ENCODE peak calls at places on chromosomes 13 and 19, in seven cellular contexts. J is cardiac fibroblast, P is keratinocyte, X is mucosa of descending colon, Q is breast epithelium, O is mammary epithelial cell, B is esophagus squamous epithelium. Y is an unnamed sample.

GRCh38 chr19:43751466-43752220 is 3.1 kb downstream of the SMG9 start:
- DNase-seq in O (peak; percentile 33), X (no peak), B (no peak), Q (no peak), P (no peak), J (peak; percentile 43), Y (no peak)

GRCh38 chr19:13026478-13026999 is 31.3 kb downstream of the NFIX start:
- DNase-seq in J (peak; percentile 40), P (no peak), O (peak; percentile 67), X (no peak), B (no peak), Q (no peak), Y (peak; percentile 82)

GRCh38 chr13:29140277-29140676 is 320.1 kb downstream of the MTUS2 start:
- DNase-seq in O (no peak), B (no peak), P (no peak), J (peak; percentile 39), X (no peak), Q (no peak), Y (peak; percentile 83)

GRCh38 chr19:5321851-5322681 is 18.5 kb downstream of the PTPRS start:
- DNase-seq in J (no peak), P (no peak), B (no peak), Q (no peak), O (no peak), X (no peak), Y (no peak)

GRCh38 chr19:42281175-42282035 is 12.4 kb downstream of the CIC start:
- DNase-seq in P (peak; percentile 65), X (peak; percentile 81), O (peak; percentile 65), B (no peak), Q (no peak), J (peak; percentile 22), Y (peak; percentile 41)

GRCh38 chr19:2014731-2015610 is 543 bp downstream of the BTBD2 start:
- DNase-seq in J (no peak), Q (no peak), X (peak; percentile 68), P (no peak), O (no peak), B (no peak), Y (no peak)

GRCh38 chr19:50896591-50897190 is 14.5 kb downstream of the KLK4 start:
- DNase-seq in Q (no peak), O (peak; percentile 98), X (no peak), B (no peak), J (peak; percentile 58), P (peak; percentile 97), Y (peak; percentile 12)

GRCh38 chr19:485583-486236 is 10.6 kb upstream of the MADCAM1 start:
- DNase-seq in Q (peak; percentile 64), X (peak; percentile 60), J (peak; percentile 67), O (peak; percentile 75), B (no peak), P (no peak), Y (peak; percentile 42)

GRCh38 chr13:99656843-99657506 is 155.7 kb downstream of the TM9SF2 start:
- DNase-seq in X (no peak), O (no peak), J (no peak), P (no peak), Q (no peak), B (no peak), Y (no peak)

GRCh38 chr19:31880283-31880682 is 465.1 kb upstream of the ZNF507 start:
- DNase-seq in X (no peak), O (no peak), Q (no peak), P (no peak), B (no peak), J (no peak), Y (no peak)

GRCh38 chr19:30450945-30451344 is 78.8 kb downstream of the ZNF536 start:
- DNase-seq in O (no peak), X (no peak), J (no peak), P (no peak), Q (no peak), B (no peak), Y (no peak)

GRCh38 chr13:41562083-41562482 is 104.7 kb downstream of the RGCC start:
- DNase-seq in O (peak; percentile 71), B (no peak), X (no peak), P (no peak), Q (no peak), J (peak; percentile 85), Y (peak; percentile 84)

GRCh38 chr19:37114001-37114400 is 35.8 kb downstream of the ZNF420 start:
- DNase-seq in P (no peak), J (no peak), Q (no peak), B (no peak), X (no peak), O (no peak), Y (no peak)

GRCh38 chr19:13207237-13208130 is 57.3 kb downstream of the IER2 start:
- DNase-seq in B (no peak), Q (no peak), O (no peak), X (peak; percentile 62), P (no peak), J (peak; percentile 11), Y (no peak)

GRCh38 chr13:30112602-30113435 is 194.5 kb downstream of the KATNAL1 start:
- DNase-seq in P (peak; percentile 55), O (peak; percentile 80), J (peak; percentile 88), Q (peak; percentile 82), X (peak; percentile 80), B (no peak), Y (peak; percentile 90)

GRCh38 chr19:35106898-35107540 is 8.6 kb upstream of the FXYD3 start:
- DNase-seq in J (no peak), O (no peak), P (no peak), X (no peak), Q (no peak), B (no peak), Y (no peak)

GRCh38 chr13:47420012-47420411 is 523.2 kb upstream of the HTR2A start:
- DNase-seq in X (no peak), O (no peak), J (no peak), P (no peak), Q (no peak), B (no peak), Y (no peak)

GRCh38 chr13:36818483-36819063 is 449 bp upstream of the RFXAP start:
- DNase-seq in Q (no peak), O (no peak), P (no peak), B (no peak), X (no peak), J (no peak), Y (no peak)

GRCh38 chr13:50357586-50358118 is 342.4 kb downstream of the KCNRG start:
- DNase-seq in B (no peak), J (peak; percentile 88), Q (peak; percentile 56), P (no peak), O (peak; percentile 61), X (no peak), Y (peak; percentile 63)

GRCh38 chr13:46359731-46360130 is 27.3 kb downstream of the RUBCNL start:
- DNase-seq in J (peak; percentile 69), P (no peak), B (no peak), X (no peak), O (no peak), Q (no peak), Y (peak; percentile 21)

GRCh38 chr19:48498922-48499321 is 12.7 kb downstream of the LMTK3 start:
- DNase-seq in B (no peak), J (no peak), Q (no peak), P (no peak), O (no peak), X (no peak), Y (no peak)
- TF ChIP-seq CTCF in B (no peak), J (no peak), Q (no peak), P (no peak), O (no peak), X (no peak), Y (no peak)

GRCh38 chr13:112969692-112970338 is 801 bp downstream of the MCF2L start:
- DNase-seq in P (no peak), J (no peak), X (no peak), B (no peak), Q (no peak), O (no peak), Y (no peak)

GRCh38 chr13:112968910-112969691 is at the start of gene MCF2L:
- DNase-seq in B (no peak), J (peak; percentile 42), O (no peak), Q (peak; percentile 48), X (peak; percentile 74), P (no peak), Y (peak; percentile 27)

GRCh38 chr13:112967666-112968379 is 1.2 kb upstream of the MCF2L start:
- DNase-seq in O (peak; percentile 35), B (no peak), P (no peak), J (no peak), Q (peak; percentile 22), X (peak; percentile 33), Y (no peak)

GRCh38 chr13:112966776-112967175 is 2.2 kb upstream of the MCF2L start:
- DNase-seq in B (no peak), Q (peak; percentile 33), P (no peak), J (no peak), O (no peak), X (peak; percentile 38), Y (no peak)

DNA sequence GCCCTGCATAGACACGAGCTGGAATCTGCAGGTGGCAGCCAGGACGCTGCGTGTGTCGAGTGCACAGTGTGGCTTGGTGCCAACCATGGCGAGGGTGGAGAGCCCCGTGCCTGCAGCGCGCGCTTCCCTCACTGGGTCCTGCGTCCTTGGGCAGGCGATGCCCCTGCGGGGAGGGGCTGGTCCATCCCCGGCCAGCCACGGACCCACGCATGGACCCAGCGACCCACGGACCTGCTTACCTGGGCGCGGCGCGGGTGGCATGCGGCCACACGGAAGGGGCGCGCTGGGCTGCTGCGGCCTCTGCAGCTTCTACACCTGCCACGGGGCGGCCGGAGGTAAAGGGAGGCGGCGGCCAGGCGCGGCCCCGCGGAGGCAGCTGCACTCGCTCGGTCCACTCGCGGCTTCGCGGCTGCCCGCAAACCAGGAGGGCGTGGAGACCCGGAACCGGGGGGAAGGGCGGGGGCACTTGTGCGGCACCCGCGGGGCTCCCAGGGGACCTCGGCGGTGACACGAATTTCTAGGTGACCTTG is 569 bp upstream of the MCF2L start:
- DNase-seq in Q (peak; percentile 69), J (no peak), P (no peak), X (peak; percentile 81), B (no peak), O (no peak), Y (no peak)
- H3K4me3 ChIP-seq in Q (peak overlapping the region; percentile 61), J (no peak overlapping the region), P (no peak overlapping the region), X (peak overlapping the region; percentile 24), B (peak overlapping the region; percentile 31), O (no peak overlapping the region), Y (no peak overlapping the region)

GRCh38 chr13:102799544-102800144 is 725 bp downstream of the BIVM start:
- DNase-seq in X (peak; percentile 61), P (no peak), O (peak; percentile 41), B (no peak), Q (no peak), J (peak; percentile 39), Y (peak; percentile 26)
- TF ChIP-seq CTCF in X (no peak), P (no peak), O (no peak), B (no peak), Q (no peak), J (no peak), Y (no peak)

DNA sequence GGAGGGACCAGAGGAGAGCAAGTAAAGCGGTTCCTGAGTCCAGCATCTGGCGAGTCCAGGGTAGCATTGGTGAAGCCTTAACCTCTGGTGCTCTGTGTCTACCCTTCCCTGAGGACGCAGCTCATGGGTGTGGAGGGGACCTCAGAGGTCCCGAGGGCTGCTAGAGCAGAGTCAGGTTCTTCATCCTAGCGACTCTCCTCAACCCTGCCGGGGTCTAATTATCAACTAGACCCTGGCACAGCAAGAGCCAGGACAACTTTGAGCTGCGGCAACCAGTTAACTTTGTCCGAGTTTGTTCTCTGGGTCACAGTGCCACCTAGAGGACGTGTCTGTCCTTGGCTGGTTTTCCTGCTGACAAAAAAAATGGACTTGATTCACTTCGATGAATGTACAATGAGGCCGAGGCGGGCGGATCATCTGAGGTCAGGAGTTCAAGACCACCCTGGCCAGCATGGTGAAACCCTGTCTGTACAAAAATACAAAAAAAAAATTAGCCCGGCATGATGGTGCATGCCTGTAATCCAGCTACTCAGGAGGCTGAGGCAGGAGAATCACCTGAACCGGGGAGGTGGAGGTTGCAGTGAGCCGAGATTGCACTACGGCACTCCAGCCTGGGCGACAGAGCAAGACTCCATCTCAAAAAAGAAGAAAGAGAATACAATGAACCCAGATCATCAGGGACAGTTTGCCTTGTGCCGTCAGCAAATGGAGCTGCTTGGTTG is 24.9 kb downstream of the TSSK6 start:
- DNase-seq in P (peak; percentile 41), B (no peak), O (peak; percentile 60), X (peak; percentile 69), J (peak; percentile 90), Q (peak; percentile 70), Y (peak; percentile 83)
- H3K4me3 ChIP-seq in P (no peak overlapping the region), B (no peak overlapping the region), O (no peak overlapping the region), X (no peak overlapping the region), J (no peak overlapping the region), Q (peak overlapping the region; percentile 15), Y (no peak overlapping the region)